ENCODE peak calls at places on chromosomes 11 and 22, in eight cellular contexts. L, X, I, N, D, A, P and V are unnamed samples.

GRCh38 chr22:42340695-42341383 is 70.4 kb upstream of the TCF20 start:
- DNase-seq in I (no peak), D (peak), P (no peak), L (no peak), X (no peak), N (no peak), A (peak), V (no peak)

GRCh38 chr11:30113326-30113873 is 96.6 kb upstream of the KCNA4 start:
- DNase-seq in P (no peak), N (no peak), I (no peak), L (no peak), A (no peak), D (no peak), X (no peak), V (no peak)

GRCh38 chr11:119338318-119338890 is 2.3 kb downstream of the C1QTNF5 start:
- DNase-seq in P (peak), D (peak), I (peak), X (no peak), L (peak), A (peak), N (peak), V (no peak)

GRCh38 chr11:59755701-59756495 is 722 bp downstream of the STX3 start:
- DNase-seq in P (peak), D (peak), L (no peak), I (peak), A (peak), N (peak), X (peak), V (peak)

GRCh38 chr11:122977455-122978302 is 4.0 kb downstream of the BSX start:
- DNase-seq in N (no peak), I (no peak), L (no peak), X (no peak), A (peak), P (no peak), D (peak), V (no peak)

GRCh38 chr11:2470495-2470894 is 25.7 kb downstream of the KCNQ1 start:
- DNase-seq in L (no peak), X (no peak), N (no peak), D (no peak), A (no peak), I (no peak), P (no peak), V (no peak)

GRCh38 chr22:31451709-31452571 is 37.7 kb downstream of the EIF4ENIF1 start:
- DNase-seq in I (peak), D (peak), P (peak), X (no peak), L (no peak), A (no peak), N (no peak), V (peak)

GRCh38 chr11:86746509-86746908 is 53.8 kb upstream of the PRSS23 start:
- DNase-seq in A (no peak), X (no peak), L (no peak), P (no peak), D (no peak), N (no peak), I (no peak), V (no peak)

GRCh38 chr11:111307472-111308108 is 9.2 kb downstream of the POU2AF3 start:
- DNase-seq in A (no peak), L (no peak), D (no peak), N (no peak), P (no peak), X (no peak), I (no peak), V (no peak)

GRCh38 chr11:118171274-118172062 is 5.0 kb downstream of the SCN2B start:
- DNase-seq in P (peak), A (peak), L (peak), X (peak), D (peak), N (peak), I (peak), V (no peak)

GRCh38 chr11:127105578-127105977 is 105.0 kb upstream of the KIRREL3 start:
- DNase-seq in I (no peak), X (no peak), P (no peak), N (no peak), L (no peak), A (no peak), D (no peak), V (no peak)

GRCh38 chr11:43920598-43921419 is 21.6 kb upstream of the C11orf96 start:
- DNase-seq in L (no peak), D (no peak), P (peak), N (peak), I (peak), A (no peak), X (no peak), V (peak)

GRCh38 chr11:108593910-108594434 is 404 bp upstream of the EXPH5 start:
- DNase-seq in P (no peak), X (no peak), N (no peak), L (no peak), D (no peak), I (no peak), A (no peak), V (no peak)

GRCh38 chr11:45942381-45942780 is 19.9 kb downstream of the LARGE2 start:
- DNase-seq in P (no peak), L (no peak), A (no peak), I (no peak), N (no peak), X (no peak), D (no peak), V (no peak)

GRCh38 chr11:16166571-16166970 is 189.8 kb downstream of the SOX6 start:
- DNase-seq in N (no peak), D (no peak), I (no peak), P (no peak), A (no peak), X (no peak), L (no peak), V (no peak)

GRCh38 chr22:50672471-50673230 is at the start of gene SHANK3:
- DNase-seq in N (peak), D (peak), P (peak), I (no peak), L (peak), A (no peak), X (no peak), V (no peak)

GRCh38 chr11:31641477-31642062 is 132.0 kb downstream of the ELP4 start:
- DNase-seq in N (peak), X (no peak), P (peak), L (no peak), D (peak), A (peak), I (peak), V (no peak)

GRCh38 chr22:33000342-33001280 is 57.6 kb downstream of the SYN3 start:
- DNase-seq in I (peak), A (peak), X (no peak), N (peak), L (no peak), P (peak), D (peak), V (peak)

GRCh38 chr22:38718414-38718813 is 12.7 kb downstream of the GTPBP1 start:
- DNase-seq in N (peak), P (peak), D (peak), I (peak), X (peak), L (no peak), A (peak), V (peak)

GRCh38 chr11:130262424-130262823 is 52.3 kb downstream of the ZBTB44 start:
- DNase-seq in L (no peak), N (no peak), P (no peak), X (no peak), I (no peak), A (no peak), D (no peak), V (no peak)

GRCh38 chr11:122983438-122984185 is 2.0 kb upstream of the BSX start:
- DNase-seq in P (no peak), A (peak), L (no peak), X (no peak), D (no peak), N (no peak), I (no peak), V (no peak)

GRCh38 chr11:93196816-93197382 is 892 bp downstream of the SLC36A4 start:
- DNase-seq in N (no peak), A (no peak), P (no peak), X (no peak), I (peak), D (no peak), L (no peak), V (no peak)

GRCh38 chr11:34468209-34468841 is 29.6 kb downstream of the CAT start:
- DNase-seq in L (no peak), I (peak), X (no peak), P (peak), A (peak), N (peak), D (peak), V (no peak)

GRCh38 chr22:35308480-35308945 is 8.8 kb downstream of the TOM1 start:
- DNase-seq in N (no peak), L (no peak), I (no peak), D (peak), A (no peak), X (no peak), P (no peak), V (no peak)

GRCh38 chr11:47104337-47104950 is 72.2 kb downstream of the ARFGAP2 start:
- DNase-seq in X (no peak), D (no peak), N (no peak), P (peak), L (no peak), A (peak), I (no peak), V (peak)

GRCh38 chr22:50544078-50544745 is 1.5 kb upstream of the KLHDC7B start:
- DNase-seq in D (peak), I (no peak), N (peak), L (no peak), A (peak), P (peak), X (peak), V (no peak)

GRCh38 chr11:14249121-14249963 is 109.6 kb downstream of the RRAS2 start:
- DNase-seq in A (peak), D (peak), I (peak), L (no peak), X (no peak), N (peak), P (peak), V (peak)

GRCh38 chr22:48902001-48902869 is 925.4 kb downstream of the BRD1 start:
- DNase-seq in P (no peak), X (peak), A (no peak), N (no peak), I (no peak), D (no peak), L (peak), V (no peak)

GRCh38 chr22:24768537-24769374 is 5.8 kb downstream of the PIWIL3 start:
- DNase-seq in L (no peak), I (peak), X (no peak), A (peak), D (peak), N (peak), P (peak), V (peak)

GRCh38 chr11:77200351-77200750 is 72.3 kb downstream of the MYO7A start:
- DNase-seq in A (no peak), X (peak), I (no peak), D (no peak), P (no peak), N (peak), L (no peak), V (no peak)

GRCh38 chr11:44731685-44732411 is 5.1 kb downstream of the TSPAN18 start:
- DNase-seq in A (no peak), X (no peak), N (peak), D (no peak), L (no peak), I (no peak), P (peak), V (no peak)

GRCh38 chr11:1236316-1237127 is 13.7 kb downstream of the MUC5B start:
- DNase-seq in I (no peak), L (peak), X (peak), D (no peak), A (no peak), N (no peak), P (no peak), V (no peak)

GRCh38 chr11:130580372-130580771 is 131.9 kb downstream of the ADAMTS15 start:
- DNase-seq in I (peak), A (no peak), D (no peak), L (no peak), X (no peak), N (no peak), P (peak), V (no peak)

GRCh38 chr11:38481391-38481790 is 1883.4 kb upstream of the RAG2 start:
- DNase-seq in A (no peak), N (no peak), D (no peak), P (no peak), L (peak), I (no peak), X (no peak), V (no peak)

GRCh38 chr11:131762346-131763110 is 392.1 kb downstream of the NTM start:
- DNase-seq in A (no peak), X (no peak), I (no peak), D (no peak), P (no peak), L (no peak), N (no peak), V (no peak)

GRCh38 chr11:64802370-64803162 is 448 bp downstream of the MAP4K2 start:
- DNase-seq in I (no peak), P (no peak), X (no peak), L (no peak), N (no peak), A (peak), D (no peak), V (no peak)

GRCh38 chr11:1221848-1222311 is 986 bp upstream of the MUC5B start:
- DNase-seq in D (no peak), A (peak), X (peak), N (no peak), P (no peak), L (peak), I (no peak), V (no peak)

GRCh38 chr22:21666786-21667185 is 974 bp downstream of the PPIL2 start:
- DNase-seq in A (no peak), L (no peak), N (no peak), P (no peak), D (no peak), X (no peak), I (no peak), V (no peak)
- TF ChIP-seq CTCF in A (no peak), L (no peak), N (no peak), P (no peak), D (no peak), X (no peak), I (no peak), V (no peak)

GRCh38 chr22:37043828-37044538 is 7.6 kb upstream of the KCTD17 start:
- DNase-seq in L (no peak), I (no peak), D (peak), N (peak), A (peak), X (no peak), P (peak), V (no peak)
- TF ChIP-seq CTCF in L (peak), I (peak), D (peak), N (peak), A (no peak), X (peak), P (peak), V (peak)

GRCh38 chr11:104823638-104824037 is 74.6 kb downstream of the CASP12 start:
- DNase-seq in N (no peak), X (no peak), L (no peak), I (no peak), A (no peak), P (no peak), D (no peak), V (no peak)
- TF ChIP-seq CTCF in N (no peak), X (no peak), L (peak), I (no peak), A (no peak), P (no peak), D (no peak), V (no peak)

DNA sequence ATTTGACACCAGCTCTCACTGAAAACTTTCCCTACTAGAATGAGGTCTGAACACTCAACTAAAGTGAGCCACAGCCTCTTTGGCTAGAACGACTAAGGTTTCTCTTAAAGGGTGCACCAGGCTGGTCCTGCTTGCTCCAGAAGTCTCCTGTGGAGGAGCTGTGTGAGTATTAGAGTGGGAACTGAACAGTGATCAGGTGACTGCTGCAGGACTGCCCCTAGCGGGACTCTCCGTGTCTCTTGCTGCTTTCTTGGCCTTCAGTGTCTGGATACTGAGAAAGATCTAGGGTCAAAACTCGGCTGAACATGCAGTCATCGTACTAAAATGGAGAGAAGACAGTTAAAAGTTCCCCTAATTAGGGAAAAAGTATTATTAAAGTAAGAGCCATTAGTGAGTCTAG is 34.6 kb downstream of the FAM118A start:
- DNase-seq in X (no peak), L (no peak), N (no peak), P (peak), A (no peak), D (peak), I (no peak), V (no peak)
- TF ChIP-seq CTCF in X (no peak), L (peak), N (peak), P (no peak), A (no peak), D (no peak), I (no peak), V (no peak)